ENCODE peak calls at places on chromosomes 3 and 15, in seven cellular contexts. A is endothelial cell; R is RCC 7860; L is Right ventricle myocardium superior; P is AG04450; H is activated CD4-positive, alpha-beta T cell treated with anti-CD3 and anti-CD28 coated beads, Interleukin-2, amount 10 ng/mL, durations not matched to agents 7 days and 5 days; Z is ovary. U is an unnamed sample.

GRCh38 chr3:140720242-140720641 is 42.4 kb downstream of the TRIM42 start:
- DNase-seq in A (no peak), R (no peak), L (peak), P (no peak), H (no peak), Z (no peak), U (no peak)

GRCh38 chr3:177451940-177452484 is 254.7 kb upstream of the TBL1XR1 start:
- DNase-seq in A (no peak), R (peak), L (no peak), P (no peak), H (no peak), Z (no peak), U (peak)

GRCh38 chr15:60421544-60421943 is 23.8 kb upstream of the ANXA2 start:
- DNase-seq in A (no peak), R (peak), L (no peak), P (no peak), H (no peak), Z (no peak), U (peak)

GRCh38 chr3:14047841-14048240 is 76.8 kb downstream of the CHCHD4 start:
- DNase-seq in A (no peak), R (no peak), L (no peak), P (no peak), H (no peak), Z (no peak), U (peak)

GRCh38 chr3:46334911-46335478 is 18.9 kb upstream of the CCR2 start:
- DNase-seq in A (no peak), R (no peak), L (no peak), P (peak), H (no peak), Z (no peak), U (peak)

GRCh38 chr15:66798426-66799061 is 96.5 kb downstream of the SMAD6 start:
- DNase-seq in A (no peak), R (no peak), L (no peak), P (no peak), H (no peak), Z (no peak), U (no peak)

GRCh38 chr3:58332575-58333179 is at the start of gene PXK:
- DNase-seq in A (peak), R (peak), L (peak), P (no peak), H (peak), Z (peak), U (peak)

GRCh38 chr15:89777821-89778380 is 1.8 kb downstream of the MESP2 start:
- DNase-seq in A (no peak), R (no peak), L (no peak), P (no peak), H (no peak), Z (no peak), U (no peak)

GRCh38 chr3:72549819-72550581 is 298.2 kb downstream of the SHQ1 start:
- DNase-seq in A (no peak), R (no peak), L (no peak), P (no peak), H (peak), Z (no peak), U (no peak)

GRCh38 chr15:83694538-83694937 is 40.6 kb downstream of the ADAMTSL3 start:
- DNase-seq in A (no peak), R (no peak), L (no peak), P (no peak), H (no peak), Z (no peak), U (no peak)

U was measured in mammary epithelial cell.